ENCODE peak calls at places on chromosomes 7 and 10, in nine cellular contexts. Q, T, J, C, I, L, N, H and X are unnamed samples.
A peak's percentile ranks its signal among the peaks of the same experiment; 100 is the strongest.

GRCh38 chr7:106485031-106485551 is 175.9 kb downstream of the CCDC71L start:
- DNase-seq in N (peak; percentile 93), H (peak; percentile 82), C (peak; percentile 88), T (no peak), I (peak; percentile 91), L (peak; percentile 49), J (peak; percentile 37), Q (no peak), X (no peak)

GRCh38 chr7:30556854-30557644 is 37.6 kb upstream of the GARS1 start:
- DNase-seq in N (peak; percentile 61), C (no peak), H (no peak), L (peak; percentile 49), I (peak; percentile 93), Q (no peak), T (no peak), J (peak; percentile 48), X (no peak)

GRCh38 chr7:91784469-91784868 is 96.0 kb downstream of the MTERF1 start:
- DNase-seq in N (peak; percentile 58), J (peak; percentile 65), L (peak; percentile 83), C (peak; percentile 86), Q (peak; percentile 34), H (peak; percentile 80), I (peak; percentile 53), T (peak; percentile 58), X (no peak)

GRCh38 chr10:124712704-124713407 is 31.3 kb downstream of the FAM53B start:
- DNase-seq in T (no peak), H (no peak), L (no peak), I (no peak), C (no peak), J (no peak), Q (no peak), N (no peak), X (no peak)

GRCh38 chr10:102451105-102451969 is at the start of gene C10orf95:
- DNase-seq in N (no peak), C (peak; percentile 42), Q (no peak), T (peak; percentile 61), I (peak; percentile 56), J (peak; percentile 42), H (no peak), L (peak; percentile 41), X (no peak)

GRCh38 chr10:43223056-43223455 is 43.8 kb downstream of the RASGEF1A start:
- DNase-seq in T (no peak), L (no peak), J (no peak), N (no peak), H (no peak), C (no peak), I (no peak), Q (no peak), X (no peak)

GRCh38 chr10:47252093-47252780 is 47.8 kb upstream of the GDF10 start:
- DNase-seq in C (no peak), I (no peak), T (no peak), L (no peak), J (no peak), H (no peak), Q (no peak), N (no peak), X (no peak)

GRCh38 chr7:131538791-131539179 is 17.6 kb downstream of the PODXL start:
- DNase-seq in N (no peak), Q (no peak), C (peak; percentile 68), I (no peak), L (peak; percentile 27), T (no peak), H (no peak), J (peak; percentile 65), X (no peak)

GRCh38 chr10:93337309-93337721 is 144.8 kb downstream of the MYOF start:
- DNase-seq in T (no peak), C (peak; percentile 55), H (no peak), I (no peak), N (no peak), Q (no peak), L (no peak), J (no peak), X (no peak)

GRCh38 chr7:144885453-144885852 is 49.6 kb upstream of the TPK1 start:
- DNase-seq in Q (no peak), J (no peak), N (no peak), C (no peak), T (no peak), I (no peak), H (no peak), L (no peak), X (no peak)

GRCh38 chr10:46992794-46993552 is 81.7 kb downstream of the PTPN20 start:
- DNase-seq in L (peak; percentile 44), H (peak; percentile 67), Q (peak; percentile 45), N (peak; percentile 23), J (peak; percentile 26), I (peak; percentile 14), T (peak; percentile 18), C (peak; percentile 85), X (no peak)

GRCh38 chr7:3781607-3782006 is 480.6 kb downstream of the SDK1 start:
- DNase-seq in N (no peak), I (no peak), C (no peak), Q (no peak), T (no peak), J (no peak), L (no peak), H (no peak), X (no peak)

GRCh38 chr10:78432582-78432981 is 398.9 kb downstream of the RPS24 start:
- DNase-seq in J (no peak), Q (no peak), N (no peak), H (peak; percentile 23), L (peak; percentile 69), C (no peak), I (no peak), T (no peak), X (no peak)

GRCh38 chr7:113331155-113331898 is 213.0 kb upstream of the SMIM30 start:
- DNase-seq in Q (no peak), I (no peak), L (no peak), N (no peak), C (no peak), J (no peak), H (no peak), T (peak; percentile 8), X (peak; percentile 3)

GRCh38 chr7:151782598-151783448 is 94.1 kb downstream of the PRKAG2 start:
- DNase-seq in T (peak; percentile 87), J (peak; percentile 65), N (no peak), Q (peak; percentile 53), H (peak; percentile 52), L (peak; percentile 60), I (peak; percentile 38), C (peak; percentile 77), X (no peak)

DNA sequence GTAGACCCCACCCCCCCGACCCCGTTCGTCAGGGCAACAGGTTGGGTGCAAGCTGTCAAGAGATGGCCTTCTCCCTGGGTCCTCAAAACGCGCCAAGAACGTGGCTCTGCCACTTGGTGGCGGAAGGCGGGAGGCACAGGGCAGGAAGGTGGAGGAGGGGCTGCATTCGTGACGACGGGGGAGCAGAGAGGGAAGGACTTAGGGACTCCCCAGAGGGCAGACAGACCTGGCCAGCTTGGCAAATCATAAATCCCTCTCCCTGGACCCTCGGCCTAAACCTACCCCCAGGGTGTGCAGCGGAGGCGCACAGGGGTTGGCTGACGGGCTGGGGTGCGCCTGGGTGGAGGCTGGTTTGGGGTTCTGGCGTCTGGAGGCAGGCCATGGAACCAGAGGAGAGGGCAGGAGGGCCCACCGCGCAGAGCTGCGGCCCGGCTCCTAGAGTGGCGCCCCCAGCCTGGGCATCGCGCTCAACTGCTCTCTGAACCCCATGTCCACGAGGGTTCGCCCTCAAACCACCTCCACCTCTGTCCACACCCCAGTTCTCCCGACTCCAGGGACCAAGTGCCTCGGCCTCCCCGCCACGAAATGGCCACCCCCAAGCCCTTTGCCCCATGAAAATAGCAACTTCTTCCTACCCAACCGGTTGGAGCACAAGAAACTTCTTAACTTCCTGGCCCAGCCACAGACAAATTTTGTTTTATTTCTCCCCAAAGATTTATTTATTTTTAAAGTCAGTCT is 10.8 kb upstream of the GATA3 start:
- DNase-seq in C (no peak), I (no peak), J (no peak), N (no peak), Q (no peak), T (peak; percentile 33), L (no peak), H (no peak), X (no peak)
- TF ChIP-seq EZH2 in C (no peak), I (no peak), J (no peak), N (peak; percentile 4), Q (no peak), T (no peak), L (no peak), H (peak; percentile 77), X (no peak)

GRCh38 chr7:75689246-75690099 is 49.3 kb downstream of the HIP1 start:
- DNase-seq in J (no peak), T (peak; percentile 4), I (no peak), H (no peak), N (no peak), C (no peak), L (no peak), Q (no peak), X (no peak)
- H2AFZ ChIP-seq in J (no peak overlapping the region), T (no peak overlapping the region), I (no peak overlapping the region), H (no peak overlapping the region), N (no peak overlapping the region), C (no peak overlapping the region), L (no peak overlapping the region), Q (no peak overlapping the region), X (no peak overlapping the region)

GRCh38 chr7:157657741-157658740 is 321.2 kb downstream of the DNAJB6 start:
- DNase-seq in T (no peak), N (no peak), C (no peak), Q (no peak), I (no peak), J (no peak), L (no peak), H (no peak), X (no peak)
- H3K9me3 ChIP-seq in T (no peaks in the 10 kb centered on the region), N (no peaks in the 10 kb centered on the region), C (no peaks in the 10 kb centered on the region), Q (no peaks in the 10 kb centered on the region), I (peaks cover 50% of the 10 kb centered on the region), J (no peaks in the 10 kb centered on the region), L (no peaks in the 10 kb centered on the region), H (no peaks in the 10 kb centered on the region), X (no peaks in the 10 kb centered on the region)

GRCh38 chr10:1392127-1392526 is 335.9 kb downstream of the WDR37 start:
- DNase-seq in L (no peak), Q (no peak), N (no peak), C (no peak), J (no peak), T (no peak), H (no peak), I (no peak), X (no peak)

GRCh38 chr10:1394155-1394912 is 338.1 kb downstream of the WDR37 start:
- DNase-seq in L (no peak), C (no peak), N (no peak), I (no peak), H (no peak), J (no peak), Q (no peak), T (no peak), X (no peak)

GRCh38 chr10:1395025-1395981 is 339.1 kb downstream of the WDR37 start:
- DNase-seq in N (no peak), I (no peak), J (no peak), C (no peak), T (no peak), Q (no peak), H (no peak), L (no peak), X (no peak)

GRCh38 chr10:1396236-1396635 is 340.1 kb downstream of the WDR37 start:
- DNase-seq in T (no peak), L (no peak), J (no peak), H (no peak), I (no peak), Q (no peak), C (no peak), N (no peak), X (no peak)

DNA sequence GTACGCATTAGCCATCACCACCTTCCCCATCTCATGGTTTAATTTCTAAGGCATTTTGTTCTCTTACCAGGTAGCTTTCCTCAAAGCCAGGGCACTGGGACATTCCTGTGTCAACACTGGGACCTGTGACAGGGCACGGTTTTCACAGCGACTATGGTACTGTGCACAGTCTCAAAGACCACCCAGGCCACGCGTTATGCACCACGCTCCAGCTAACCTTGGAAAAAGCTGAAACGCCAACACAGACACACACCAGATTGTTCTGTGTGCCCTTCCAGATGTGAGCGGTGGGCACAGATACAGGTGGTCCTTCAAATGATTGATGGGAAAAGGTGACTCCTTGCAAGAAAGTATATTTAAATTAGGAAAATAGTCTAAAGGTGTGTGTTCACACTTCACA is 337.3 kb downstream of the WDR37 start:
- DNase-seq in J (no peak), C (no peak), N (no peak), I (no peak), L (no peak), Q (no peak), T (no peak), H (no peak), X (no peak)
- TF ChIP-seq EZH2 in J (no peak), C (no peak), N (no peak), I (no peak), L (no peak), Q (no peak), T (no peak), H (no peak), X (no peak)